ENCODE peak calls at places on chromosomes 16 and 17, in ten cellular contexts. V is tibial artery, Z is PC-9, E is neural progenitor cell, F is endodermal cell, I is adrenal gland, P is heart right ventricle, O is esophagus muscularis mucosa, T is body of pancreas, C is hepatocyte. G is an unnamed sample. For H3K36me3, the result is how much of the 10 kb centered on the place peaks cover.

GRCh38 chr16:87365021-87365713 is 18.4 kb downstream of the FBXO31 start:
- DNase-seq in P (no peak), V (no peak), I (no peak), O (no peak), F (no peak), Z (no peak), T (no peak), E (no peak), C (no peak), G (no peak)

GRCh38 chr16:58421029-58421428 is 28.8 kb downstream of the GINS3 start:
- DNase-seq in I (peak), T (no peak), Z (no peak), P (no peak), V (no peak), E (no peak), C (no peak), O (no peak), F (no peak), G (no peak)

GRCh38 chr17:3710951-3711383 is 12.7 kb upstream of the HASPIN start:
- DNase-seq in C (no peak), P (no peak), F (no peak), E (no peak), V (no peak), O (no peak), I (no peak), Z (peak), T (no peak), G (no peak)

GRCh38 chr16:58510776-58511628 is 4.3 kb upstream of the SETD6 start:
- DNase-seq in T (peak), P (no peak), C (no peak), Z (no peak), V (peak), O (no peak), F (no peak), I (peak), E (no peak), G (no peak)

GRCh38 chr17:32626371-32626770 is 139.6 kb downstream of the CDK5R1 start:
- DNase-seq in I (no peak), V (no peak), C (no peak), O (no peak), E (no peak), Z (no peak), T (no peak), F (no peak), P (no peak), G (no peak)

GRCh38 chr16:19116711-19117449 is 3.1 kb downstream of the ITPRIPL2 start:
- DNase-seq in T (no peak), V (peak), F (no peak), O (no peak), P (no peak), Z (no peak), I (no peak), E (no peak), C (no peak), G (no peak)

GRCh38 chr17:73191443-73192218 is 1.2 kb upstream of the COG1 start:
- DNase-seq in V (peak), C (peak), F (peak), P (peak), T (peak), E (peak), I (peak), O (no peak), Z (peak), G (no peak)

GRCh38 chr16:27690604-27691003 is 140.7 kb downstream of the KATNIP start:
- DNase-seq in Z (peak), P (no peak), E (peak), C (peak), F (peak), T (peak), I (no peak), O (no peak), V (no peak), G (no peak)

GRCh38 chr17:38719284-38719942 is 10.7 kb upstream of the CISD3 start:
- DNase-seq in I (no peak), V (no peak), C (no peak), Z (no peak), O (no peak), T (no peak), E (peak), F (peak), P (no peak), G (no peak)

GRCh38 chr16:30761427-30761927 is 385 bp downstream of the CFAP119 start:
- DNase-seq in Z (peak), P (no peak), F (peak), V (no peak), T (peak), E (peak), C (peak), O (no peak), I (peak), G (no peak)

GRCh38 chr16:87343753-87344050 is 26.5 kb upstream of the C16orf95 start:
- DNase-seq in E (no peak), P (no peak), V (no peak), O (no peak), T (no peak), C (no peak), F (no peak), Z (no peak), I (no peak), G (no peak)

GRCh38 chr17:13311301-13311700 is 290.4 kb downstream of the HS3ST3A1 start:
- DNase-seq in I (no peak), P (no peak), T (no peak), C (no peak), O (no peak), E (no peak), V (no peak), F (no peak), Z (no peak), G (no peak)

GRCh38 chr17:6257339-6257738 is 177.6 kb downstream of the AIPL1 start:
- DNase-seq in O (no peak), V (no peak), F (no peak), I (no peak), T (no peak), P (no peak), E (peak), Z (no peak), C (no peak), G (peak)

GRCh38 chr17:36854982-36855381 is 82.3 kb upstream of the LHX1 start:
- DNase-seq in T (no peak), C (no peak), V (no peak), Z (no peak), O (no peak), P (no peak), E (no peak), I (no peak), F (no peak), G (no peak)

GRCh38 chr16:50025544-50025931 is 513 bp downstream of the CNEP1R1 start:
- DNase-seq in O (no peak), P (no peak), I (peak), Z (no peak), T (no peak), E (no peak), C (peak), V (no peak), F (no peak), G (peak)

GRCh38 chr17:6910987-6911603 is 79.6 kb upstream of the TEKT1 start:
- DNase-seq in V (no peak), P (no peak), T (no peak), F (no peak), E (peak), C (peak), O (no peak), Z (no peak), I (no peak), G (no peak)

GRCh38 chr17:38601539-38602351 is 4.0 kb downstream of the SRCIN1 start:
- DNase-seq in I (no peak), P (no peak), O (no peak), C (peak), E (peak), T (no peak), V (no peak), F (peak), Z (no peak), G (no peak)

GRCh38 chr17:33986566-33986965 is 268.5 kb upstream of the CCL2 start:
- DNase-seq in T (no peak), V (no peak), C (no peak), E (no peak), P (no peak), O (no peak), F (peak), I (no peak), Z (no peak), G (no peak)

GRCh38 chr17:28875856-28876564 is 21.2 kb downstream of the ERAL1 start:
- DNase-seq in P (no peak), I (no peak), F (no peak), E (no peak), C (no peak), T (no peak), Z (no peak), O (no peak), V (no peak), G (no peak)

GRCh38 chr16:82439678-82440293 is 187.0 kb upstream of the CDH13 start:
- DNase-seq in P (no peak), O (no peak), F (peak), E (peak), T (no peak), I (no peak), C (peak), V (no peak), Z (no peak), G (no peak)

GRCh38 chr17:7095642-7096041 is 15.6 kb upstream of the CLEC10A start:
- DNase-seq in P (no peak), T (no peak), F (no peak), C (no peak), I (no peak), Z (no peak), E (no peak), O (no peak), V (no peak), G (no peak)

GRCh38 chr17:12256380-12256995 is 235.8 kb downstream of the MAP2K4 start:
- DNase-seq in F (no peak), V (no peak), Z (peak), C (peak), T (peak), I (peak), O (no peak), E (peak), P (no peak), G (peak)

GRCh38 chr16:50802000-50802399 is 60.1 kb downstream of the CYLD start:
- DNase-seq in T (no peak), E (no peak), Z (no peak), P (no peak), C (no peak), V (no peak), O (peak), I (no peak), F (no peak), G (no peak)

GRCh38 chr17:30173649-30174048 is 57.0 kb downstream of the NSRP1 start:
- DNase-seq in O (no peak), I (no peak), C (no peak), P (no peak), T (no peak), Z (no peak), V (no peak), E (no peak), F (no peak), G (no peak)

GRCh38 chr17:57370051-57370581 is 113.8 kb downstream of the MSI2 start:
- DNase-seq in E (peak), Z (no peak), O (no peak), F (no peak), I (no peak), P (no peak), C (peak), V (no peak), T (no peak), G (no peak)

GRCh38 chr17:31508310-31509094 is 117.0 kb downstream of the RAB11FIP4 start:
- DNase-seq in E (peak), T (no peak), I (no peak), F (peak), C (no peak), V (no peak), O (no peak), Z (no peak), P (no peak), G (no peak)

GRCh38 chr17:32752934-32753333 is 124.0 kb downstream of the MYO1D start:
- DNase-seq in V (no peak), E (no peak), F (no peak), Z (no peak), C (no peak), O (no peak), T (no peak), P (no peak), I (no peak), G (no peak)

GRCh38 chr17:3890893-3891219 is 2.0 kb downstream of the CAMKK1 start:
- DNase-seq in V (no peak), P (no peak), Z (no peak), F (no peak), C (no peak), O (no peak), I (no peak), T (no peak), E (no peak), G (no peak)

GRCh38 chr16:72769876-72770275 is 278.1 kb downstream of the ZFHX3 start:
- DNase-seq in T (no peak), I (no peak), Z (no peak), E (no peak), F (no peak), V (no peak), P (no peak), C (no peak), O (no peak), G (no peak)

GRCh38 chr16:3609895-3610697 is 1.3 kb downstream of the SLX4 start:
- DNase-seq in O (no peak), F (no peak), T (no peak), E (no peak), Z (no peak), C (peak), I (no peak), P (no peak), V (no peak), G (no peak)

GRCh38 chr16:3607161-3607560 is 4.2 kb downstream of the SLX4 start:
- DNase-seq in V (no peak), T (no peak), P (no peak), I (no peak), O (no peak), Z (no peak), F (peak), E (no peak), C (no peak), G (no peak)

GRCh38 chr16:3606441-3606840 is 5.0 kb downstream of the SLX4 start:
- DNase-seq in V (no peak), Z (no peak), O (no peak), I (no peak), T (no peak), C (no peak), F (no peak), E (no peak), P (no peak), G (no peak)

GRCh38 chr16:3607634-3608033 is 3.8 kb downstream of the SLX4 start:
- DNase-seq in F (no peak), O (no peak), V (no peak), T (no peak), E (no peak), C (no peak), I (no peak), P (no peak), Z (no peak), G (no peak)

GRCh38 chr16:3608069-3608468 is 3.3 kb downstream of the SLX4 start:
- DNase-seq in T (no peak), Z (no peak), P (no peak), I (no peak), E (no peak), V (no peak), C (no peak), F (no peak), O (no peak), G (no peak)
- H3K4me3 ChIP-seq in T (no peak), Z (no peak), P (no peak), I (no peak), E (no peak), V (no peak), C (no peak), F (no peak), O (no peak), G (no peak)

DNA sequence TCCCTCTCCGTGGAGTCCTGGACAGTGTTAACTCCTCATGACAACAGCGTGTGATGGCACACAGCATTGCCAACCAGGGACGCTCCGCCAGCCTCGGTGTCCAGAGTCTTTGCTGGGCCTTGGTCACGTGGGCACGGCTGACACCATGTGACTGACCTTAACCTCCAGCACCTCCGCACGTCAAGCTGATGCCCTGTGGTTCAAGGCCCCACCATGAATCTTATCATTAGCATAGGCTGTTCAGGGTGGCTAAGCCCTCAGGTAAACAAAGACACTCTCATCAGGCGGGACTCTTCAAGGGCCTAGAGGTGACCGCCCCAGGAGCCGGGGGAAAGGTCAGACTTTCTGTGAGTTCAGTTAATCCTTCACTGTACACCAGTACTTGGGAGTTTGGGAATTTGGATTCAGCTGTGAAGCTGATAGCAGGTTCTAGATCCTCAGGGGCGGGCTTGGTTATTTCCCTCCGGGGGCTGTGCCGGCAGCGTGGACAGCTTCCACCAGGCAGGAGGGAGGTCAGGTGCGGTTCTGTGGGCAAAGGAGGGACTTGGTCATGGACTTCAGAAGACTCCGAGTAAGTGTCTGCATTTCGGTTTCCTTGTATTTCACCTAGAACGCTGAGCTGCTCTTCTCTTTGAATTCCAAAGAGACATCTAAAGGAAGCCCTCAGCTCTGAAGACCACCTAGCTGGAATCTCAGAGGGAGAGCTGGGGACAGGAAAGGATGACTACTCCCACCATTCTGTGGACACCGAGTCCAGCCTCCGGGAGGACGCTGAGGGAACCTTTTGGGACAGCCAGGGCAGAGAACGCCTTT is 195.5 kb upstream of the CIBAR2 start:
- DNase-seq in P (peak), C (no peak), E (no peak), I (no peak), Z (no peak), V (no peak), F (no peak), T (no peak), O (no peak), G (no peak)
- TF ChIP-seq CTCF in P (no peak), C (no peak), E (no peak), I (no peak), Z (no peak), V (no peak), F (no peak), T (no peak), O (no peak), G (no peak)

GRCh38 chr16:3401719-3402397 is 843 bp downstream of the ZNF174 start:
- DNase-seq in E (peak), P (no peak), F (peak), V (no peak), O (no peak), I (no peak), T (no peak), C (peak), Z (peak), G (no peak)
- H3K36me3 ChIP-seq in E (under half), P (half or more), F (half or more), V (half or more), O (under half), I (under half), T (under half), C (under half), Z (under half), G (under half)

DNA sequence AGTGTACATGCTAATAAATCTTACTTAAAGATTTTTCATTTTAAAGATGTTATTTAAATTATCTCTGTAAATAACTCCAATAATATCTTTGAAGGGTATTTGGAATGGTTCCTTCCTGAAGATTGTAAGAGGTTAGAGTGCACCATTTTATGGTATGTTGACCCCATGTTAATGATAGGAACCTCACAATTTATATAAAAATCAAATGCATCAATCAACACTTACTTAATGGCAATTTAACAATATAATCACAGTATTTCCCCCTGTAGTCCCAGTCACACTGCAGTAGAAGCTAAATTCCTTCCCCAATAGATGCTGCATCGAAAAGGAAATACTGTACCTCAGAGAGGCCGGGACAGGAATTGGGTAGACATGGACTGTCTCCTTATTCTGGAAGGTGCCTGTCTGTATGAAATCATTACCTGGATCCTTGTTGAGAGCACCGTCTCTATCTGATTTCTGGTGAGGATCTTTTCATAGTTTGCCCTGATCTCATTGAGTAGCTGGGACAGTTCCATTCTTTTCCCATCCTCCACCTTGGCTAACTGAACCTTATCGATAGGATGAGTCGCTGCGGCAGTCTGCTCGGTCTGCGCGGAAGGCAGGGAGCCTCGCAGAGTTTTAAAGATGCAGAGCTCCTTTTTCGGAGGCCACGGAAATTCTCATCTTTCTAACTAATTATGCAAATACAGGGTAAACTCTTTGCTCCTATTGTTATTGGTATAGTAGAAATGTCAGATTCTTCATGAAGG is at the start of gene KRT222:
- DNase-seq in O (no peak), V (no peak), Z (no peak), I (peak), P (no peak), T (peak), F (peak), E (peak), C (no peak), G (no peak)
- H3K4me3 ChIP-seq in O (peak), V (no peak), Z (no peak), I (peak), P (no peak), T (no peak), F (peak), E (peak), C (no peak), G (peak)

GRCh38 chr16:53904533-53904932 is 200.6 kb downstream of the FTO start:
- DNase-seq in T (no peak), P (no peak), F (no peak), C (peak), V (no peak), Z (no peak), E (no peak), I (no peak), O (no peak), G (no peak)

GRCh38 chr16:53901396-53901795 is 197.4 kb downstream of the FTO start:
- DNase-seq in I (no peak), Z (no peak), C (no peak), E (no peak), F (no peak), V (no peak), O (no peak), T (no peak), P (no peak), G (no peak)

GRCh38 chr16:53899471-53899870 is 195.5 kb downstream of the FTO start:
- DNase-seq in E (no peak), V (no peak), O (no peak), P (no peak), T (no peak), I (no peak), C (peak), F (no peak), Z (no peak), G (no peak)

GRCh38 chr16:53898993-53899392 is 195.0 kb downstream of the FTO start:
- DNase-seq in T (no peak), E (no peak), P (no peak), V (no peak), C (no peak), F (no peak), Z (no peak), O (no peak), I (no peak), G (no peak)

DNA sequence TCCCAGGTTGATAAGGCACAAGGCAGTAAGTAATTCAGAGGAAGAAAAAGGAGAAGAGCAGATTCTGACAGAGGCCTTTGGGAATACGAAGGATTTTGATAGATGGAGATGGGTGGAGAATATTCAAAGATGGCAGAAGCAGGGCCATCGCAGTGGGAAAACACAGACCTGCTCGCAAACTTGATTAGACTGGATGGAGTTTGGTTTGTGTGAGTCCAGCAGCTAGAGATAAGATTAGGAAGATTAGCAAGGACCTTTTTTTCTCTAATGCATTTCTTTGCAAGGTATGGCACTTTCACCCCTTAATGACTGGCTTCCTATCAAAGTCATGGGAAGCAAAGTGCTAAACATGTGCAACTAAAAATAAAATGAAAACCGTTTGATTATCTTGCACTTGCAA is 196.7 kb downstream of the FTO start:
- DNase-seq in E (no peak), I (no peak), V (no peak), T (no peak), Z (no peak), F (no peak), C (no peak), O (no peak), P (no peak), G (no peak)
- TF ChIP-seq CTCF in E (no peak), I (no peak), V (no peak), T (no peak), Z (no peak), F (no peak), C (no peak), O (no peak), P (no peak), G (no peak)

G was measured in kidney epithelial cell.